ENCODE peak calls at places on chromosome 1, in six cellular contexts. Z is IMR-90, G is uterus, V is osteocyte, B is GM10248, L is stomach. R is an unnamed sample.

GRCh38 chr1:81558291-81559076 is 242.2 kb upstream of the ADGRL2 start:
- DNase-seq in V (no peak), Z (no peak), G (no peak), B (no peak), L (no peak), R (no peak)

GRCh38 chr1:15974855-15975254 is 1.0 kb downstream of the ZBTB17 start:
- DNase-seq in V (no peak), B (peak; percentile 61), L (no peak), G (no peak), Z (no peak), R (no peak)

GRCh38 chr1:223230161-223230881 is 87.3 kb upstream of the TLR5 start:
- DNase-seq in L (no peak), G (no peak), V (peak; percentile 62), Z (peak; percentile 93), B (no peak), R (no peak)

GRCh38 chr1:20058531-20058930 is 11.5 kb upstream of the PLA2G5 start:
- DNase-seq in Z (peak; percentile 82), L (no peak), V (no peak), B (no peak), G (no peak), R (no peak)

GRCh38 chr1:33296082-33296458 is 24.8 kb downstream of the A3GALT2 start:
- DNase-seq in G (no peak), B (no peak), V (no peak), L (no peak), Z (no peak), R (no peak)

GRCh38 chr1:110420023-110420662 is 12.6 kb upstream of the LAMTOR5 start:
- DNase-seq in V (no peak), G (no peak), Z (no peak), L (no peak), B (no peak), R (no peak)

GRCh38 chr1:65209005-65209885 is 61.2 kb downstream of the AK4 start:
- DNase-seq in Z (peak; percentile 47), V (no peak), B (peak; percentile 50), L (no peak), G (peak; percentile 28), R (peak; percentile 11)

GRCh38 chr1:24251501-24251900 is 64.4 kb upstream of the IFNLR1 start:
- DNase-seq in V (no peak), B (no peak), L (no peak), G (no peak), Z (no peak), R (no peak)

GRCh38 chr1:36143424-36143823 is 5.9 kb downstream of the TRAPPC3 start:
- DNase-seq in G (no peak), L (no peak), V (no peak), B (no peak), Z (no peak), R (no peak)

GRCh38 chr1:72606216-72606615 is 323.9 kb upstream of the NEGR1 start:
- DNase-seq in B (no peak), L (no peak), G (no peak), Z (no peak), V (no peak), R (no peak)

GRCh38 chr1:87194856-87195255 is 133.8 kb upstream of the LMO4 start:
- DNase-seq in L (no peak), B (no peak), G (no peak), Z (no peak), V (no peak), R (no peak)

GRCh38 chr1:21165076-21165475 is 11.6 kb downstream of the EIF4G3 start:
- DNase-seq in Z (no peak), G (no peak), B (no peak), V (no peak), L (no peak), R (no peak)

GRCh38 chr1:3431266-3431665 is 23.2 kb upstream of the ARHGEF16 start:
- DNase-seq in L (no peak), V (no peak), G (no peak), Z (no peak), B (no peak), R (no peak)
- TF ChIP-seq CTCF in L (no peak), V (peak; percentile 36), G (no peak), Z (peak; percentile 21), B (peak; percentile 14), R (no peak)

DNA sequence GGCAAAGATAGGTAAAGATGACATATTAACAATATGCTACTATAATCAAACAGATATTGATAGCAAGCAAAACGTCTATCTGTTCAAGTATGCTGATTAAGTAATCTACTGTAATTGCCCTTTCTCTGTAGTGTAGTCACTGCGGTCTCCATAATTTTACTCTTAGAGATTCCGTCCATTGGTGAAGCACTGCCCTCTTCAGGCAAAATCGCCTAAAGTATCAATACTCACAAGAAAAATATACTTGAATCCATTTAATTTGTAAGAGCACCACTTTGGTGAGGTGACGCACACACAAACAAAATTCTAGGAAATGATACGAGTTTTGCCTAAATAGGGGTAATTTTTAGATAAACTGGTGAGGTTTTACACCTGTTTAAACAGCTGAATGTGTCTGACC is 434.6 kb upstream of the CHRM3 start:
- DNase-seq in L (peak; percentile 29), V (no peak), G (no peak), Z (peak; percentile 33), B (no peak), R (peak; percentile 20)
- TF ChIP-seq CTCF in L (peak; percentile 22), V (peak; percentile 76), G (no peak), Z (peak; percentile 50), B (peak; percentile 9), R (peak; percentile 43)

DNA sequence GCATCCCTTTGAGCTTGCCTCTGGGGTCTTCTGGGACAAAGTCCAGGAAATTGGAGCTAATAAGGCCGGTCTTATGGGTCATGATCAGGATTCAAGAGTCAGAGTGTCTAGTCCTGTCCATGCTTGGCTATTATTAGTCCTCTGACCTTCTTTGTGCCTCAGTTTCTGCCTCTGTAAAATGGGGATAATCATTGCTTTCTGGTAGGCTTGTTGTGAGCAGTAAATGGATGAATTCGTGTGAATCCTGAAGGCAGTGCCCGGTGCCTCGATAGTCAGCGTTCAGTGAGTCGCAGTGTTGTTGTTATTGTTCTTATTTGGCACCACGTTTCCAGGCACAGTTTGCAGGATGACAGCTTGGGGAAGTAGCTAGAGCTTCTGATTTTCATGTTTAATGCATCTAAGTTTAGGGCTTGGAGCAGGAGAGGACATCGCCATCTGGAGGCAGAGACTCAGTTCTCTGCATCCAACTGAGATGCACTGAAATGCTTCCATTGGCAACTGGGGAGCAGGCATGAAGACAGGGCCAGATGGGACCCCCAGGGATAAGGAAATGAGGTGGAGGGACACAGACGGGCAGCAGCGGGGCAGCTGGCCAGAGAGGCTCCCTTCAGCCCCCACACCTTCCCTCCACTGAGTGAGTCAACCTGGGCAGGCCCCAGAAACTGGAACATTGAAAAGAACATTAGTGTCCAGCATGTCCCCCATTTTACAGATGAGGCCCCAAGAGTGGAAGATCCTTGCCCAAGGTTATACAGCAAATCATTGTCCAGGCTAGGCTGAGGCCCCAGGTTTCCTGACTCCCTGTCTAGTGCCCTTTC is 160.3 kb downstream of the PTPRU start:
- DNase-seq in Z (peak; percentile 8), V (peak; percentile 67), G (no peak), B (no peak), L (no peak), R (no peak)
- TF ChIP-seq CTCF in Z (peak; percentile 17), V (peak; percentile 25), G (no peak), B (no peak), L (no peak), R (no peak)

GRCh38 chr1:1678581-1679380 is 13.8 kb downstream of the SLC35E2B start:
- DNase-seq in V (no peak), B (peak; percentile 59), G (no peak), Z (no peak), L (peak; percentile 84), R (peak; percentile 22)
- TF ChIP-seq CTCF in V (no peak), B (peak; percentile 86), G (no peak), Z (peak; percentile 28), L (peak; percentile 44), R (no peak)

DNA sequence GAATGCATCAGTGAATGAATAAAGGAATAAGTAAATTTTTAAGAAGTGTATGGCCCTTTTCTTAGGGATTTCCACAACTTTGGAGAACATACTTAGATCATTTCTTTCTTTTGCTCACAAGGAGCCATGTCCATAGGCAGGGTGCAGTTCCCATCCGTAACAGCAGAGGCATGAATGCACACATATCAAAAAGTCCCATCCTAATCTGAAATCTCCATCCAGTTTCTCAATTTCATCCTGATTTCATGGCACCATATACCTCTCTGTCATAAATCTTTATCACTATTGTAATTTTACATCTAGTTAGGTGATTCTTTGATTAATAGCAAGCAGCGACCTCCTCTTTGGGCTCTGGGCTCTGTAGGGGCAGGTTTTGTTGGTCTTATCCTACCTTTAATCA is 359.2 kb downstream of the RRAGC start:
- DNase-seq in L (no peak), Z (no peak), B (no peak), G (no peak), V (no peak), R (no peak)
- TF ChIP-seq CTCF in L (no peak), Z (peak; percentile 8), B (no peak), G (no peak), V (peak; percentile 50), R (peak; percentile 16)

DNA sequence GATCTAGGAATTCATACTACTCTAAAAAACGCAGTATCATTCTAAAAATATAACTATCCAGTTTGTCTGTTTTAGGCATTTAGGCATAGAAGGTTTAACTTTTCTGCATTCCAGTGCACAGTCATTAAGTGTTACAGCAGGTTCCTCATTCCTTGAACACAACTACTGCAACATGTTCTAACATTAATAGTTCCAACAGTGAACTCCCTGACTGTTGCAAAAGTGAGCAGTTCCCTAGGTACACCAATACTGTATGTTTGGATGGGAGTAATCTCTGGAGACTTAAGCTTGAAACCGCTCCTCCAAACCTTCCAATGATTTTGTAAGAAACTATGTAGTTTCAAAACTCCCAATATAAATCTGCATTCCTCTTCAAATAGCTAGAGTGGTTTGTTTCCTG is 46.2 kb downstream of the UCHL5 start:
- DNase-seq in L (no peak), G (no peak), B (no peak), V (no peak), Z (peak; percentile 74), R (no peak)
- TF ChIP-seq CTCF in L (no peak), G (no peak), B (no peak), V (no peak), Z (no peak), R (no peak)

GRCh38 chr1:210743038-210743437 is 390.9 kb downstream of the KCNH1 start:
- DNase-seq in G (no peak), L (no peak), B (no peak), Z (no peak), V (peak; percentile 23), R (no peak)
- TF ChIP-seq CTCF in G (no peak), L (no peak), B (no peak), Z (no peak), V (no peak), R (no peak)

GRCh38 chr1:200558866-200559459 is 61.6 kb downstream of the KIF14 start:
- DNase-seq in G (no peak), Z (peak; percentile 77), B (peak; percentile 46), L (no peak), V (no peak), R (no peak)
- TF ChIP-seq CTCF in G (peak; percentile 37), Z (peak; percentile 74), B (peak; percentile 58), L (peak; percentile 43), V (peak; percentile 82), R (peak; percentile 40)

DNA sequence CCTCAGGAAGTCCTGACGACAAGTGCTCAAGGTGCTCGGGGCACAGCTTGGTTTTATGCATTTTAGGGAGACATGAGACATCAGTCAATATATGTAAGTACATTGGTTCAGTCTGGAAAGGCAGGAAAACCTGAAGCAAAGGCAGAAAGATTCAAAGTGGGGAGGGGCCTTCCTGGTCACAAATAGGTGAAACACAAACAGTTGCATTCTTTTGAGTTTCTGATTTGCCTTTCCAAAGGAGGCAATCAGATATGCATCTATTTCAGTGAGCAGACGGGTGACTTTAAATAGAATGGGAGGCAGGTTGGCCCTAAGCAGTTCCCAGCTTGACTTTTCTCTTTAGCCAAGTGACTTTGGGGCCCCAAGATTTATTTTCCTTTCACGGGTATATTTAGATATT is 8.9 kb upstream of the RNF187 start:
- DNase-seq in Z (no peak), V (no peak), B (no peak), L (no peak), G (no peak), R (no peak)
- TF ChIP-seq CTCF in Z (no peak), V (no peak), B (no peak), L (no peak), G (no peak), R (no peak)

GRCh38 chr1:46691997-46692790 is 20.5 kb downstream of the TEX38 start:
- DNase-seq in B (no peak), L (no peak), V (no peak), G (no peak), Z (peak; percentile 38), R (peak; percentile 26)
- TF ChIP-seq CTCF in B (no peak), L (no peak), V (no peak), G (no peak), Z (peak; percentile 38), R (no peak)

R was measured in thyroid gland.